ENCODE peak calls at places on chromosomes 6 and 20, in five cellular contexts. Z, S, N, U and X are unnamed samples.

GRCh38 chr6:108570518-108570917 is 9.8 kb downstream of the FOXO3 start:
- DNase-seq in U (no peak), Z (no peak), N (no peak), S (no peak), X (no peak)

GRCh38 chr6:110401585-110402176 is 13.7 kb downstream of the DDO start:
- DNase-seq in Z (no peak), U (no peak), S (no peak), N (no peak), X (no peak)

GRCh38 chr6:156988276-156989158 is 211.3 kb downstream of the ARID1B start:
- DNase-seq in S (no peak), Z (no peak), U (no peak), N (no peak), X (peak)

GRCh38 chr6:71190809-71191208 is 97.8 kb upstream of the OGFRL1 start:
- DNase-seq in U (no peak), S (no peak), Z (no peak), N (no peak), X (no peak)

GRCh38 chr6:27795697-27796494 is 116.3 kb downstream of the OR2B2 start:
- DNase-seq in N (peak), U (peak), Z (peak), S (peak), X (peak)

GRCh38 chr20:48898210-48898609 is 23.3 kb upstream of the ARFGEF2 start:
- DNase-seq in Z (no peak), S (no peak), U (no peak), N (no peak), X (no peak)

GRCh38 chr6:143802833-143803565 is 40.1 kb upstream of the LTV1 start:
- DNase-seq in N (no peak), U (no peak), S (no peak), Z (no peak), X (no peak)

GRCh38 chr20:45138451-45139300 is 14.4 kb upstream of the WFDC12 start:
- DNase-seq in S (peak), U (peak), Z (no peak), N (peak), X (peak)

GRCh38 chr20:52577696-52578095 is 386.1 kb upstream of the ZFP64 start:
- DNase-seq in Z (no peak), U (no peak), N (no peak), S (no peak), X (no peak)

GRCh38 chr6:39425346-39426056 is 103.0 kb upstream of the KCNK16 start:
- DNase-seq in U (no peak), N (no peak), Z (no peak), S (no peak), X (no peak)

GRCh38 chr20:4041748-4042411 is 26.5 kb upstream of the RNF24 start:
- DNase-seq in Z (peak), U (no peak), S (no peak), N (no peak), X (no peak)

GRCh38 chr6:52087498-52087999 is at the start of gene PKHD1:
- DNase-seq in S (no peak), Z (no peak), U (no peak), N (no peak), X (peak)

GRCh38 chr6:108452725-108453195 is 108.0 kb upstream of the FOXO3 start:
- DNase-seq in S (no peak), Z (no peak), N (no peak), U (no peak), X (no peak)

GRCh38 chr6:122035193-122035592 is 364.3 kb upstream of the HSF2 start:
- DNase-seq in U (no peak), Z (no peak), S (no peak), N (no peak), X (no peak)

GRCh38 chr6:43334466-43335095 is 26.0 kb upstream of the CRIP3 start:
- DNase-seq in U (no peak), S (no peak), Z (peak), N (no peak), X (no peak)

GRCh38 chr20:46327557-46327956 is 19.3 kb upstream of the CDH22 start:
- DNase-seq in N (no peak), U (no peak), Z (no peak), S (no peak), X (no peak)

GRCh38 chr6:148608211-148608951 is 138.4 kb upstream of the UST start:
- DNase-seq in U (no peak), N (no peak), S (no peak), Z (no peak), X (no peak)

GRCh38 chr20:22796465-22797077 is 212.2 kb upstream of the FOXA2 start:
- DNase-seq in N (no peak), U (no peak), S (no peak), Z (no peak), X (no peak)

GRCh38 chr6:155077331-155077730 is 82.2 kb downstream of the TIAM2 start:
- DNase-seq in Z (no peak), N (no peak), S (no peak), U (no peak), X (no peak)

GRCh38 chr20:39047417-39047985 is 85.4 kb downstream of the DHX35 start:
- DNase-seq in N (no peak), U (no peak), S (no peak), Z (no peak), X (no peak)

GRCh38 chr6:11413112-11413687 is 124.3 kb upstream of the TMEM170B start:
- DNase-seq in U (no peak), Z (no peak), N (no peak), S (no peak), X (no peak)